ENCODE peak calls at places on chromosomes 2 and 18, in nine cellular contexts. One of them, this sample, is unnamed. For H3K4me1, the result is how much of the 10 kb centered on the place peaks cover.

GRCh38 chr2:39141346-39142011 is 20.6 kb upstream of the SOS1 start:
- DNase-seq in left lung: no peak
- DNase-seq in tibial nerve: no peak
- DNase-seq in astrocyte: peak
- DNase-seq in fibroblast of lung: peak
- DNase-seq in right lobe of liver: no peak
- DNase-seq in thoracic aorta: no peak
- DNase-seq in SJSA1: no peak
- DNase-seq in heart left ventricle: no peak
- DNase-seq in this sample: no peak

GRCh38 chr2:240989451-240990265 is 8.8 kb upstream of the SNED1 start:
- DNase-seq in thoracic aorta: no peak
- DNase-seq in SJSA1: peak
- DNase-seq in left lung: peak
- DNase-seq in heart left ventricle: no peak
- DNase-seq in tibial nerve: no peak
- DNase-seq in right lobe of liver: peak
- DNase-seq in fibroblast of lung: peak
- DNase-seq in astrocyte: no peak
- DNase-seq in this sample: peak

GRCh38 chr18:61545281-61546245 is 212.3 kb downstream of the CDH20 start:
- DNase-seq in right lobe of liver: no peak
- DNase-seq in astrocyte: no peak
- DNase-seq in fibroblast of lung: no peak
- DNase-seq in left lung: no peak
- DNase-seq in tibial nerve: no peak
- DNase-seq in thoracic aorta: no peak
- DNase-seq in heart left ventricle: no peak
- DNase-seq in SJSA1: no peak
- DNase-seq in this sample: no peak

GRCh38 chr2:96685285-96685591 is 42.7 kb downstream of the FER1L5 start:
- DNase-seq in astrocyte: no peak
- DNase-seq in SJSA1: no peak
- DNase-seq in right lobe of liver: no peak
- DNase-seq in tibial nerve: no peak
- DNase-seq in thoracic aorta: no peak
- DNase-seq in heart left ventricle: no peak
- DNase-seq in fibroblast of lung: no peak
- DNase-seq in left lung: no peak
- DNase-seq in this sample: no peak

GRCh38 chr2:176493221-176493825 is 224.1 kb downstream of the MTX2 start:
- DNase-seq in fibroblast of lung: no peak
- DNase-seq in heart left ventricle: no peak
- DNase-seq in SJSA1: no peak
- DNase-seq in thoracic aorta: no peak
- DNase-seq in tibial nerve: no peak
- DNase-seq in left lung: no peak
- DNase-seq in astrocyte: no peak
- DNase-seq in right lobe of liver: no peak
- DNase-seq in this sample: no peak

GRCh38 chr2:88690591-88691338 is 708 bp upstream of the RPIA start:
- DNase-seq in tibial nerve: no peak
- DNase-seq in SJSA1: no peak
- DNase-seq in fibroblast of lung: no peak
- DNase-seq in heart left ventricle: no peak
- DNase-seq in astrocyte: peak
- DNase-seq in right lobe of liver: peak
- DNase-seq in thoracic aorta: peak
- DNase-seq in left lung: peak
- DNase-seq in this sample: peak

GRCh38 chr18:2497797-2498196 is 73.5 kb downstream of the METTL4 start:
- DNase-seq in astrocyte: no peak
- DNase-seq in right lobe of liver: no peak
- DNase-seq in tibial nerve: no peak
- DNase-seq in thoracic aorta: no peak
- DNase-seq in fibroblast of lung: no peak
- DNase-seq in SJSA1: no peak
- DNase-seq in heart left ventricle: no peak
- DNase-seq in left lung: no peak
- DNase-seq in this sample: no peak

GRCh38 chr2:30871980-30872789 is 64.9 kb upstream of the CAPN13 start:
- DNase-seq in left lung: no peak
- DNase-seq in astrocyte: no peak
- DNase-seq in heart left ventricle: no peak
- DNase-seq in thoracic aorta: no peak
- DNase-seq in tibial nerve: no peak
- DNase-seq in right lobe of liver: no peak
- DNase-seq in fibroblast of lung: no peak
- DNase-seq in SJSA1: no peak
- DNase-seq in this sample: no peak

GRCh38 chr2:231170058-231170457 is 28.4 kb upstream of the ARMC9 start:
- DNase-seq in left lung: no peak
- DNase-seq in astrocyte: peak
- DNase-seq in heart left ventricle: no peak
- DNase-seq in fibroblast of lung: no peak
- DNase-seq in right lobe of liver: no peak
- DNase-seq in tibial nerve: no peak
- DNase-seq in SJSA1: no peak
- DNase-seq in thoracic aorta: no peak
- DNase-seq in this sample: no peak

GRCh38 chr18:74353169-74353775 is 37.6 kb downstream of the C18orf63 start:
- DNase-seq in SJSA1: peak
- DNase-seq in fibroblast of lung: peak
- DNase-seq in astrocyte: peak
- DNase-seq in right lobe of liver: no peak
- DNase-seq in heart left ventricle: no peak
- DNase-seq in left lung: no peak
- DNase-seq in tibial nerve: peak
- DNase-seq in thoracic aorta: peak
- DNase-seq in this sample: no peak

GRCh38 chr2:207083361-207084080 is 82.2 kb downstream of the KLF7 start:
- DNase-seq in tibial nerve: no peak
- DNase-seq in thoracic aorta: no peak
- DNase-seq in astrocyte: peak
- DNase-seq in left lung: no peak
- DNase-seq in SJSA1: peak
- DNase-seq in right lobe of liver: no peak
- DNase-seq in fibroblast of lung: peak
- DNase-seq in heart left ventricle: no peak
- DNase-seq in this sample: no peak

GRCh38 chr2:207087046-207087902 is 78.5 kb downstream of the KLF7 start:
- DNase-seq in right lobe of liver: no peak
- DNase-seq in heart left ventricle: no peak
- DNase-seq in fibroblast of lung: no peak
- DNase-seq in left lung: no peak
- DNase-seq in tibial nerve: no peak
- DNase-seq in astrocyte: no peak
- DNase-seq in thoracic aorta: no peak
- DNase-seq in SJSA1: no peak
- DNase-seq in this sample: no peak

GRCh38 chr2:207088276-207088675 is 77.5 kb downstream of the KLF7 start:
- DNase-seq in right lobe of liver: no peak
- DNase-seq in thoracic aorta: no peak
- DNase-seq in fibroblast of lung: no peak
- DNase-seq in tibial nerve: no peak
- DNase-seq in SJSA1: no peak
- DNase-seq in left lung: no peak
- DNase-seq in heart left ventricle: no peak
- DNase-seq in astrocyte: no peak
- DNase-seq in this sample: no peak

GRCh38 chr2:207085110-207085509 is 80.6 kb downstream of the KLF7 start:
- DNase-seq in tibial nerve: no peak
- DNase-seq in left lung: no peak
- DNase-seq in astrocyte: no peak
- DNase-seq in fibroblast of lung: no peak
- DNase-seq in heart left ventricle: no peak
- DNase-seq in right lobe of liver: no peak
- DNase-seq in thoracic aorta: no peak
- DNase-seq in SJSA1: no peak
- DNase-seq in this sample: no peak

GRCh38 chr2:207086136-207086535 is 79.6 kb downstream of the KLF7 start:
- DNase-seq in tibial nerve: no peak
- DNase-seq in astrocyte: no peak
- DNase-seq in SJSA1: no peak
- DNase-seq in left lung: no peak
- DNase-seq in thoracic aorta: no peak
- DNase-seq in fibroblast of lung: no peak
- DNase-seq in right lobe of liver: no peak
- DNase-seq in heart left ventricle: no peak
- DNase-seq in this sample: no peak
- H3K4me1 ChIP-seq in tibial nerve: under half
- H3K4me1 ChIP-seq in astrocyte: under half
- H3K4me1 ChIP-seq in SJSA1: under half
- H3K4me1 ChIP-seq in left lung: under half
- H3K4me1 ChIP-seq in thoracic aorta: under half
- H3K4me1 ChIP-seq in fibroblast of lung: under half
- H3K4me1 ChIP-seq in right lobe of liver: under half
- H3K4me1 ChIP-seq in heart left ventricle: half or more
- H3K4me1 ChIP-seq in this sample: under half

GRCh38 chr2:74849228-74849892 is 15.4 kb downstream of the HK2 start:
- DNase-seq in tibial nerve: no peak
- DNase-seq in heart left ventricle: peak
- DNase-seq in fibroblast of lung: peak
- DNase-seq in left lung: peak
- DNase-seq in thoracic aorta: no peak
- DNase-seq in astrocyte: no peak
- DNase-seq in right lobe of liver: no peak
- DNase-seq in SJSA1: no peak
- DNase-seq in this sample: peak
- H3K4me1 ChIP-seq in tibial nerve: under half
- H3K4me1 ChIP-seq in heart left ventricle: half or more
- H3K4me1 ChIP-seq in fibroblast of lung: under half
- H3K4me1 ChIP-seq in left lung: under half
- H3K4me1 ChIP-seq in thoracic aorta: under half
- H3K4me1 ChIP-seq in astrocyte: under half
- H3K4me1 ChIP-seq in right lobe of liver: under half
- H3K4me1 ChIP-seq in SJSA1: under half
- H3K4me1 ChIP-seq in this sample: half or more

GRCh38 chr2:47069628-47070154 is 85.4 kb downstream of the STPG4 start:
- DNase-seq in heart left ventricle: peak
- DNase-seq in fibroblast of lung: peak
- DNase-seq in right lobe of liver: peak
- DNase-seq in tibial nerve: no peak
- DNase-seq in thoracic aorta: no peak
- DNase-seq in left lung: peak
- DNase-seq in astrocyte: peak
- DNase-seq in SJSA1: peak
- DNase-seq in this sample: peak
- H3K4me1 ChIP-seq in heart left ventricle: half or more
- H3K4me1 ChIP-seq in fibroblast of lung: half or more
- H3K4me1 ChIP-seq in right lobe of liver: under half
- H3K4me1 ChIP-seq in tibial nerve: half or more
- H3K4me1 ChIP-seq in thoracic aorta: half or more
- H3K4me1 ChIP-seq in left lung: half or more
- H3K4me1 ChIP-seq in astrocyte: half or more
- H3K4me1 ChIP-seq in SJSA1: half or more
- H3K4me1 ChIP-seq in this sample: half or more

GRCh38 chr2:121489944-121490585 is 40.6 kb upstream of the RNU4ATAC start:
- DNase-seq in right lobe of liver: no peak
- DNase-seq in SJSA1: no peak
- DNase-seq in heart left ventricle: no peak
- DNase-seq in left lung: no peak
- DNase-seq in astrocyte: peak
- DNase-seq in fibroblast of lung: peak
- DNase-seq in tibial nerve: no peak
- DNase-seq in thoracic aorta: no peak
- DNase-seq in this sample: no peak
- H3K4me1 ChIP-seq in right lobe of liver: under half
- H3K4me1 ChIP-seq in SJSA1: under half
- H3K4me1 ChIP-seq in heart left ventricle: under half
- H3K4me1 ChIP-seq in left lung: under half
- H3K4me1 ChIP-seq in astrocyte: under half
- H3K4me1 ChIP-seq in fibroblast of lung: under half
- H3K4me1 ChIP-seq in tibial nerve: under half
- H3K4me1 ChIP-seq in thoracic aorta: under half
- H3K4me1 ChIP-seq in this sample: under half

DNA sequence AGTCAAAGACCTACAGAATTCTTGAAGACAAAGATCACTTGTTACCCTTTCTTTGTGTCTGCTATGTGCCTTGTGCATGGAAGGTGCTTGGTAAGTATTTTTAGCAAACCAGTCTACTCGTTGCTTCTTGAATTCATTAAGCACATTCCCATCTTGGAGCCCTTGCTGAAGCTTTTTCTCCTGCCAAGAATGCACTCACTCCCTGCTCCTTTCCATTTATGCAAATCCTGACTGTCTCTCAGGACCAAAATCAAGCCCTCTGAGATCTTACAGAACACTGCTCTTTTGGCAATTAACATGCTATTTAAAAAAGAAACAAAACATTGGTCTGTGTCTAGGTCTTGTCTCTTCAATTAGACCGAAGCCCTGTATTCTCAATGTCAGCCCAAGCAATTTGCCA is 75.8 kb downstream of the CLHC1 start:
- DNase-seq in thoracic aorta: no peak
- DNase-seq in left lung: no peak
- DNase-seq in astrocyte: peak
- DNase-seq in SJSA1: no peak
- DNase-seq in fibroblast of lung: peak
- DNase-seq in right lobe of liver: no peak
- DNase-seq in tibial nerve: no peak
- DNase-seq in heart left ventricle: no peak
- DNase-seq in this sample: no peak
- H3K4me1 ChIP-seq in thoracic aorta: under half
- H3K4me1 ChIP-seq in left lung: under half
- H3K4me1 ChIP-seq in astrocyte: under half
- H3K4me1 ChIP-seq in SJSA1: under half
- H3K4me1 ChIP-seq in fibroblast of lung: under half
- H3K4me1 ChIP-seq in right lobe of liver: under half
- H3K4me1 ChIP-seq in tibial nerve: under half
- H3K4me1 ChIP-seq in heart left ventricle: half or more
- H3K4me1 ChIP-seq in this sample: half or more

This sample was measured in lower lobe of right lung.